ENCODE peak calls at places on chromosomes 6 and 20, in eight cellular contexts. One of them, this sample, is unnamed.

GRCh38 chr6:100678027-100678426 is 203.1 kb downstream of the ASCC3 start:
- DNase-seq in GM12865: no peak
- DNase-seq in COR-L47: no peak
- DNase-seq in cerebellar cortex: no peak
- DNase-seq in endothelial cell: no peak
- DNase-seq in stimulated activated CD4-positive, alpha-beta T cell treated with anti-CD3 and anti-CD28 coated beads, Interleukin-4, amount 100 ng/mL, for 4 hours: no peak
- DNase-seq in esophagus squamous epithelium: no peak
- DNase-seq in foreskin fibroblast: peak; percentile 25
- DNase-seq in this sample: no peak

GRCh38 chr6:122322824-122323223 is 76.6 kb upstream of the HSF2 start:
- DNase-seq in GM12865: peak; percentile 1
- DNase-seq in COR-L47: peak; percentile 1
- DNase-seq in cerebellar cortex: no peak
- DNase-seq in endothelial cell: no peak
- DNase-seq in stimulated activated CD4-positive, alpha-beta T cell treated with anti-CD3 and anti-CD28 coated beads, Interleukin-4, amount 100 ng/mL, for 4 hours: no peak
- DNase-seq in esophagus squamous epithelium: no peak
- DNase-seq in foreskin fibroblast: peak; percentile 60
- DNase-seq in this sample: peak; percentile 8

GRCh38 chr6:137931849-137932465 is 64.9 kb downstream of the TNFAIP3 start:
- DNase-seq in GM12865: no peak
- DNase-seq in COR-L47: no peak
- DNase-seq in cerebellar cortex: no peak
- DNase-seq in endothelial cell: no peak
- DNase-seq in stimulated activated CD4-positive, alpha-beta T cell treated with anti-CD3 and anti-CD28 coated beads, Interleukin-4, amount 100 ng/mL, for 4 hours: no peak
- DNase-seq in esophagus squamous epithelium: no peak
- DNase-seq in foreskin fibroblast: peak; percentile 21
- DNase-seq in this sample: no peak

GRCh38 chr6:26502169-26502568 is 2.1 kb downstream of the BTN1A1 start:
- DNase-seq in GM12865: peak; percentile 70
- DNase-seq in COR-L47: no peak
- DNase-seq in cerebellar cortex: no peak
- DNase-seq in endothelial cell: no peak
- DNase-seq in stimulated activated CD4-positive, alpha-beta T cell treated with anti-CD3 and anti-CD28 coated beads, Interleukin-4, amount 100 ng/mL, for 4 hours: no peak
- DNase-seq in esophagus squamous epithelium: no peak
- DNase-seq in foreskin fibroblast: no peak
- DNase-seq in this sample: no peak

GRCh38 chr20:31595380-31595653 is 9.8 kb upstream of the ID1 start:
- DNase-seq in GM12865: no peak
- DNase-seq in COR-L47: no peak
- DNase-seq in cerebellar cortex: no peak
- DNase-seq in endothelial cell: no peak
- DNase-seq in stimulated activated CD4-positive, alpha-beta T cell treated with anti-CD3 and anti-CD28 coated beads, Interleukin-4, amount 100 ng/mL, for 4 hours: no peak
- DNase-seq in esophagus squamous epithelium: no peak
- DNase-seq in foreskin fibroblast: no peak
- DNase-seq in this sample: no peak

GRCh38 chr6:399785-400517 is 8.4 kb downstream of the IRF4 start:
- DNase-seq in GM12865: peak; percentile 74
- DNase-seq in COR-L47: no peak
- DNase-seq in cerebellar cortex: no peak
- DNase-seq in endothelial cell: no peak
- DNase-seq in stimulated activated CD4-positive, alpha-beta T cell treated with anti-CD3 and anti-CD28 coated beads, Interleukin-4, amount 100 ng/mL, for 4 hours: no peak
- DNase-seq in esophagus squamous epithelium: no peak
- DNase-seq in foreskin fibroblast: no peak
- DNase-seq in this sample: no peak

GRCh38 chr6:68527691-68528090 is 107.4 kb upstream of the ADGRB3 start:
- DNase-seq in GM12865: no peak
- DNase-seq in COR-L47: no peak
- DNase-seq in cerebellar cortex: no peak
- DNase-seq in endothelial cell: no peak
- DNase-seq in stimulated activated CD4-positive, alpha-beta T cell treated with anti-CD3 and anti-CD28 coated beads, Interleukin-4, amount 100 ng/mL, for 4 hours: no peak
- DNase-seq in esophagus squamous epithelium: no peak
- DNase-seq in foreskin fibroblast: no peak
- DNase-seq in this sample: no peak

GRCh38 chr6:137927777-137928218 is 60.7 kb downstream of the TNFAIP3 start:
- DNase-seq in GM12865: peak; percentile 95
- DNase-seq in COR-L47: no peak
- DNase-seq in cerebellar cortex: no peak
- DNase-seq in endothelial cell: no peak
- DNase-seq in stimulated activated CD4-positive, alpha-beta T cell treated with anti-CD3 and anti-CD28 coated beads, Interleukin-4, amount 100 ng/mL, for 4 hours: peak; percentile 64
- DNase-seq in esophagus squamous epithelium: no peak
- DNase-seq in foreskin fibroblast: no peak
- DNase-seq in this sample: no peak

GRCh38 chr20:47389867-47390347 is 33.4 kb upstream of the ZMYND8 start:
- DNase-seq in GM12865: peak; percentile 86
- DNase-seq in COR-L47: no peak
- DNase-seq in cerebellar cortex: no peak
- DNase-seq in endothelial cell: no peak
- DNase-seq in stimulated activated CD4-positive, alpha-beta T cell treated with anti-CD3 and anti-CD28 coated beads, Interleukin-4, amount 100 ng/mL, for 4 hours: no peak
- DNase-seq in esophagus squamous epithelium: no peak
- DNase-seq in foreskin fibroblast: peak; percentile 92
- DNase-seq in this sample: no peak

GRCh38 chr6:75381878-75382633 is 97.5 kb upstream of the TMEM30A start:
- DNase-seq in GM12865: no peak
- DNase-seq in COR-L47: no peak
- DNase-seq in cerebellar cortex: no peak
- DNase-seq in endothelial cell: no peak
- DNase-seq in stimulated activated CD4-positive, alpha-beta T cell treated with anti-CD3 and anti-CD28 coated beads, Interleukin-4, amount 100 ng/mL, for 4 hours: no peak
- DNase-seq in esophagus squamous epithelium: no peak
- DNase-seq in foreskin fibroblast: peak; percentile 51
- DNase-seq in this sample: no peak

GRCh38 chr6:17768388-17768787 is 61.7 kb upstream of the NUP153 start:
- DNase-seq in GM12865: no peak
- DNase-seq in COR-L47: no peak
- DNase-seq in cerebellar cortex: no peak
- DNase-seq in endothelial cell: no peak
- DNase-seq in stimulated activated CD4-positive, alpha-beta T cell treated with anti-CD3 and anti-CD28 coated beads, Interleukin-4, amount 100 ng/mL, for 4 hours: no peak
- DNase-seq in esophagus squamous epithelium: no peak
- DNase-seq in foreskin fibroblast: peak; percentile 51
- DNase-seq in this sample: no peak

GRCh38 chr20:63378115-63378429 is 16.9 kb upstream of the CHRNA4 start:
- DNase-seq in GM12865: no peak
- DNase-seq in COR-L47: no peak
- DNase-seq in cerebellar cortex: no peak
- DNase-seq in endothelial cell: no peak
- DNase-seq in stimulated activated CD4-positive, alpha-beta T cell treated with anti-CD3 and anti-CD28 coated beads, Interleukin-4, amount 100 ng/mL, for 4 hours: no peak
- DNase-seq in esophagus squamous epithelium: no peak
- DNase-seq in foreskin fibroblast: no peak
- DNase-seq in this sample: no peak

This sample was measured in AG09309.